ENCODE peak calls at places on chromosome 11, in six cellular contexts. D is IMR-90; R is CD4-positive, alpha-beta memory T cell; L is caudate nucleus; H is naive thymus-derived CD4-positive, alpha-beta T cell; I is tibial nerve. B is an unnamed sample.

GRCh38 chr11:69359735-69360470 is 65.9 kb downstream of the MYEOV start:
- DNase-seq in R (no peak), H (no peak), I (no peak), L (no peak), D (peak; percentile 55), B (no peak)

GRCh38 chr11:116224154-116224888 is 548.5 kb downstream of the BUD13 start:
- DNase-seq in R (peak; percentile 4), I (peak; percentile 18), L (peak; percentile 29), H (no peak), D (peak; percentile 22), B (peak; percentile 17)

GRCh38 chr11:129225190-129225589 is 33.1 kb upstream of the ARHGAP32 start:
- DNase-seq in L (no peak), D (peak; percentile 84), R (no peak), I (no peak), H (no peak), B (no peak)

GRCh38 chr11:128021304-128022006 is 565.9 kb downstream of the ETS1 start:
- DNase-seq in L (no peak), H (no peak), D (no peak), I (no peak), R (no peak), B (no peak)

GRCh38 chr11:13486926-13487660 is 8.7 kb downstream of the PTH start:
- DNase-seq in H (peak; percentile 61), R (peak; percentile 64), D (no peak), I (no peak), L (no peak), B (no peak)

GRCh38 chr11:131717616-131718015 is 347.2 kb downstream of the NTM start:
- DNase-seq in R (no peak), D (no peak), L (no peak), H (no peak), I (no peak), B (no peak)

GRCh38 chr11:80007616-80008015 is 566.8 kb upstream of the TENM4 start:
- DNase-seq in I (no peak), H (no peak), L (no peak), D (no peak), R (no peak), B (no peak)

GRCh38 chr11:71209181-71209580 is 43.2 kb downstream of the SHANK2 start:
- DNase-seq in R (no peak), L (no peak), I (no peak), D (no peak), H (no peak), B (no peak)

GRCh38 chr11:3996651-3997050 is 97.9 kb upstream of the RRM1 start:
- DNase-seq in H (no peak), D (no peak), I (no peak), L (no peak), R (no peak), B (no peak)

GRCh38 chr11:47280099-47280498 is 10.2 kb downstream of the MADD start:
- DNase-seq in R (no peak), D (no peak), L (no peak), I (no peak), H (no peak), B (no peak)

GRCh38 chr11:27281740-27282139 is 81.3 kb downstream of the CCDC34 start:
- DNase-seq in R (no peak), D (no peak), I (no peak), L (no peak), H (no peak), B (no peak)
- H3K27ac ChIP-seq in R (no peak overlapping the region), D (no peak overlapping the region), I (no peak overlapping the region), L (no peak overlapping the region), H (no peak overlapping the region), B (peak overlapping the region; percentile 91)

GRCh38 chr11:95498731-95499396 is 267.9 kb upstream of the SESN3 start:
- DNase-seq in H (no peak), I (no peak), R (no peak), L (no peak), D (no peak), B (no peak)

GRCh38 chr11:95501761-95502266 is 270.8 kb upstream of the SESN3 start:
- DNase-seq in L (no peak), R (no peak), D (no peak), I (no peak), H (no peak), B (no peak)

GRCh38 chr11:95500466-95500865 is 269.5 kb upstream of the SESN3 start:
- DNase-seq in H (no peak), D (no peak), L (no peak), I (no peak), R (no peak), B (no peak)

GRCh38 chr11:95502522-95502921 is 271.5 kb upstream of the SESN3 start:
- DNase-seq in D (no peak), H (no peak), L (no peak), R (no peak), I (no peak), B (no peak)

DNA sequence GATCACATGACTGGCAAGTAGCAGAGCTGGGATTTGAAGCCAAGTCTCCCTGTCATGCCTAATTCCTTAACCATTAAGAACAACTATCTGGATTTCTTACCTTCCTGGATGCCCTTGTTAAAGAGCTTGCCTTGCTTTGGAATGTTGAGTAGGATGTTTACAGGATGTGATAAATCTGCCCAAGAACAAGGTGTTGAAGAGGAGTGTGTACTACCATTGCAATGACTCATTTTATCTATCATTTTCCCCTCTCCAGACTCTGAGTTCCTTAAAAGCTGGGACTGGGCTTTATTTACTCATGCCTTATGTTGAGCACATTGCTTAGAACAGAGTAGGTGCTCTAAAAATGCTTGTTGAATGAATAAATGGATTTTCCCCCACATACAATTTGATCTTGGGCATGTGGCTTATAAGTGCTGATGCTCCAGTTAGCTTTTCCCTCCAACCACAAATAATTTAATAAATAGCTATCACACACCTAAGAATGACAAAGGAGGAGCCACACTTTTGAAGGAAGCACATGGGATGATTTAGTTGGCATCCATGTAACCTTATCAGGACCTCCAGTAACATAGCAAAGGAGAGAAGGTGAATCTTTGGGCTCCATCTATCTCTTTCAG is 268.6 kb upstream of the SESN3 start:
- DNase-seq in R (no peak), I (no peak), H (no peak), D (peak; percentile 4), L (no peak), B (no peak)
- H3K27ac ChIP-seq in R (no peak overlapping the region), I (no peak overlapping the region), H (no peak overlapping the region), D (no peak overlapping the region), L (no peak overlapping the region), B (no peak overlapping the region)

GRCh38 chr11:76837696-76838421 is 22.9 kb upstream of the ACER3 start:
- DNase-seq in L (no peak), H (no peak), I (no peak), R (no peak), D (no peak), B (no peak)

GRCh38 chr11:76838422-76839068 is 22.2 kb upstream of the ACER3 start:
- DNase-seq in R (no peak), L (no peak), I (no peak), H (no peak), D (no peak), B (no peak)

GRCh38 chr11:76841923-76842452 is 18.7 kb upstream of the ACER3 start:
- DNase-seq in L (no peak), R (no peak), H (no peak), D (no peak), I (no peak), B (no peak)

GRCh38 chr11:76836613-76837291 is 24.0 kb upstream of the ACER3 start:
- DNase-seq in H (no peak), I (no peak), R (no peak), L (no peak), D (no peak), B (no peak)

GRCh38 chr11:76839326-76839725 is 21.4 kb upstream of the ACER3 start:
- DNase-seq in I (no peak), D (no peak), R (no peak), L (no peak), H (no peak), B (no peak)
- H3K27ac ChIP-seq in I (no peak overlapping the region), D (no peak overlapping the region), R (no peak overlapping the region), L (no peak overlapping the region), H (no peak overlapping the region), B (no peak overlapping the region)

GRCh38 chr11:66183581-66184048 is 84.8 kb upstream of the RAB1B start:
- DNase-seq in H (peak; percentile 23), L (peak; percentile 5), D (no peak), I (no peak), R (peak; percentile 65), B (no peak)
- H3K27ac ChIP-seq in H (no peak overlapping the region), L (peak overlapping the region; percentile 72), D (no peak overlapping the region), I (no peak overlapping the region), R (no peak overlapping the region), B (no peak overlapping the region)

DNA sequence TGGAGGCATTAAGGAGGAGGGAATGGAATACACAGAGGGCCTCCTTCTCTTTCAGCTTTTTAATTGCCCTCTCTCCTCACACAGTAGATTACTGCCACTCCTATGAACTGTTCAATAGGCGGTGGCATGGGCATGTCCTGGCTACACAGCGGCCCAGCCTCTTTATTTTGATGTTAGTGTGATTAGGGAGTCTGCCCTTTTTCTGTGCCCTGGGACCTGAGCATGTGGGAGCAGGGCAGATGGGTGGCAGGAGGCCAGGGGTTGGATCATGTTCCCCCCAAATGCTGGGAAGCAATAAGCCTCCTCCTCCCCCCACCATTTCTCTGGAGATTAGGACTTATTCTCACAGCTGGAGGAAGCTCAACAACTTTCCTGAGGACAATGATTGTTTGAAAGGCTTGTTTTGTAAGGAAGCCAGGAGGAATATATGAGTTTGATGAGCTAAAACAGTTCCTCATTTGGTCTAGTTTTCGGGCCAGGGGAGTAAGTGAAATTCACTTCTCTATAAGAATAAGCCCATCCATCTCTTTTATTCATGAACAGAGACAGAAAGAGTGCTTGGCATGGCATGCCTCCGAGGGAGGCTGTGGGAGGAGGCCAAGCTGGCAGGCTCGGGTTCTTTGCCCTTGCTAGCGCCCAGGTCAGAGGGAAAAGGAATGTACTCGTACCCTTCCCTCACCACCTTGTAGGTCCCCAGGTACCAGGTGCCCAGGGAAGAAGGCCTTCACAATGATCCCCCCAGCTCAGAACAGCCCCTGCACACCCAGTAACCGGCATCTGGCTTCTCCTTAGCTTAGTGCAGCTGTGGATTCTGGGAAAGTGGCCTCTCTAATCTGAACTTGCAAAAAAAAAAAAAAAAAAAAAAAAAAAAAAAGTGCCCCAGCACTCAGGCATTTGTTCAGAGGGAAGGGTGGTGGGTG is 1.0 kb downstream of the HEPN1 start:
- DNase-seq in R (no peak), I (no peak), D (no peak), L (no peak), H (no peak), B (no peak)
- H3K27ac ChIP-seq in R (no peak overlapping the region), I (no peak overlapping the region), D (no peak overlapping the region), L (peak overlapping the region; percentile 96), H (no peak overlapping the region), B (no peak overlapping the region)

DNA sequence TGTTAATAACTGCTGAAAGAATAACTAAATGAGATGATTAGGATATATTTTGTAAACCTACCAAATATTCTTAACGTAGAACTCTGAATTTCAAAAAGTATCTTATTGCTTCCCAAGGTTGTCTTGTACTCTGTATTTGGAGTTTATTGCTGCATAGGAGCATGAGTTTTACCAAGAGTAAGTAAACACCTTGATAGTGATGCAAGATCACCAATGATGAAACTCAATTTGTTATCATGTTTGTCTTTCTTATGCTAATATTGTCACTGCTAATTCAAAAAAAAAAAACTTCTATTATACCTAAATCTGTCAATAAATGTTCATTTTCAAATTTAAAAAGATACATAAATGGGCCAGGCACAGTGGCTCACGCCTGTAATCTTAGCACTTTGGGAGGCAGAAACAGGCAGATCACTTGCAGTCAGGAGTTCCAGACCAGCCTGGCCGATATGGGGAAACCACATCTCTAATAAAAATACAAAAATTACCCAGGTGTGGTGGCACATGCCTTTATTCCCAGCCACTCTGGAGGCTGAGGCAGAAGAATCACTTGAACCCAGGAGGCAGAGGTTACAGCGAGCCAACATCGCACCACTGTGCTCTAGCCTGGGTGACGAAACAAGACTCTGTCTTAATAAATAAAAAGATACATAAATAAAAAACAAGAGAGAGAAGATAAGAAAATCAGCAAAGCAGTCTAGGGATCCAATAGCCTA is 23.4 kb upstream of the PLAAT2 start:
- DNase-seq in D (no peak), R (no peak), I (no peak), H (no peak), L (no peak), B (no peak)
- H3K27ac ChIP-seq in D (no peak overlapping the region), R (no peak overlapping the region), I (no peak overlapping the region), H (no peak overlapping the region), L (peak overlapping the region; percentile 89), B (no peak overlapping the region)